ENCODE peak calls at places on chromosome 14, in four cellular contexts. One of them, this sample, is unnamed. For H3K4me1, the result is how much of the 10 kb centered on the place peaks cover.

GRCh38 chr14:32350020-32350419 is 20.9 kb downstream of the AKAP6 start:
- DNase-seq in body of pancreas: no peak
- DNase-seq in cardiac muscle cell: no peak
- DNase-seq in heart right ventricle: no peak
- DNase-seq in this sample: no peak

GRCh38 chr14:70350078-70350477 is 9.4 kb downstream of the COX16 start:
- DNase-seq in heart right ventricle: no peak
- DNase-seq in cardiac muscle cell: no peak
- DNase-seq in body of pancreas: no peak
- DNase-seq in this sample: peak

GRCh38 chr14:54529811-54530210 is 20.1 kb downstream of the CGRRF1 start:
- DNase-seq in heart right ventricle: no peak
- DNase-seq in body of pancreas: no peak
- DNase-seq in cardiac muscle cell: no peak
- DNase-seq in this sample: no peak

GRCh38 chr14:34665785-34666425 is 36.0 kb upstream of the SNX6 start:
- DNase-seq in heart right ventricle: peak
- DNase-seq in body of pancreas: peak
- DNase-seq in cardiac muscle cell: no peak
- DNase-seq in this sample: no peak

GRCh38 chr14:59918824-59919581 is 941 bp upstream of the LRRC9 start:
- DNase-seq in cardiac muscle cell: peak
- DNase-seq in heart right ventricle: no peak
- DNase-seq in body of pancreas: peak
- DNase-seq in this sample: no peak

GRCh38 chr14:99889268-99889667 is 96.1 kb downstream of the EML1 start:
- DNase-seq in cardiac muscle cell: no peak
- DNase-seq in body of pancreas: no peak
- DNase-seq in heart right ventricle: no peak
- DNase-seq in this sample: peak

GRCh38 chr14:89899917-89900680 is 54.4 kb downstream of the EFCAB11 start:
- DNase-seq in heart right ventricle: no peak
- DNase-seq in cardiac muscle cell: peak
- DNase-seq in body of pancreas: no peak
- DNase-seq in this sample: no peak

GRCh38 chr14:87000071-87000470 is 992.9 kb downstream of the GALC start:
- DNase-seq in body of pancreas: no peak
- DNase-seq in heart right ventricle: no peak
- DNase-seq in cardiac muscle cell: no peak
- DNase-seq in this sample: no peak

GRCh38 chr14:57898837-57899572 is 33.1 kb upstream of the SLC35F4 start:
- DNase-seq in body of pancreas: no peak
- DNase-seq in cardiac muscle cell: no peak
- DNase-seq in heart right ventricle: no peak
- DNase-seq in this sample: no peak

GRCh38 chr14:79802096-79802495 is 409.2 kb downstream of the DIO2 start:
- DNase-seq in heart right ventricle: no peak
- DNase-seq in cardiac muscle cell: no peak
- DNase-seq in body of pancreas: no peak
- DNase-seq in this sample: no peak

GRCh38 chr14:102481791-102482238 is 27.8 kb downstream of the ANKRD9 start:
- DNase-seq in body of pancreas: no peak
- DNase-seq in cardiac muscle cell: no peak
- DNase-seq in heart right ventricle: no peak
- DNase-seq in this sample: no peak

GRCh38 chr14:92686763-92687427 is 61.5 kb downstream of the LGMN start:
- DNase-seq in body of pancreas: peak
- DNase-seq in heart right ventricle: peak
- DNase-seq in cardiac muscle cell: peak
- DNase-seq in this sample: peak

GRCh38 chr14:81234268-81234667 is 13.5 kb upstream of the GTF2A1 start:
- DNase-seq in heart right ventricle: no peak
- DNase-seq in cardiac muscle cell: peak
- DNase-seq in body of pancreas: no peak
- DNase-seq in this sample: no peak

GRCh38 chr14:38016497-38016896 is 191.2 kb upstream of the SSTR1 start:
- DNase-seq in body of pancreas: no peak
- DNase-seq in heart right ventricle: no peak
- DNase-seq in cardiac muscle cell: no peak
- DNase-seq in this sample: no peak

GRCh38 chr14:90483117-90483516 is 86.3 kb downstream of the CALM1 start:
- DNase-seq in heart right ventricle: no peak
- DNase-seq in body of pancreas: no peak
- DNase-seq in cardiac muscle cell: no peak
- DNase-seq in this sample: no peak

GRCh38 chr14:80607430-80608200 is 333.9 kb downstream of the CEP128 start:
- DNase-seq in heart right ventricle: no peak
- DNase-seq in cardiac muscle cell: peak
- DNase-seq in body of pancreas: no peak
- DNase-seq in this sample: no peak

GRCh38 chr14:68317239-68317638 is 475.6 kb downstream of the ZFP36L1 start:
- DNase-seq in heart right ventricle: no peak
- DNase-seq in body of pancreas: no peak
- DNase-seq in cardiac muscle cell: no peak
- DNase-seq in this sample: no peak
- H3K4me1 ChIP-seq in heart right ventricle: under half
- H3K4me1 ChIP-seq in body of pancreas: under half
- H3K4me1 ChIP-seq in cardiac muscle cell: under half
- H3K4me1 ChIP-seq in this sample: under half

DNA sequence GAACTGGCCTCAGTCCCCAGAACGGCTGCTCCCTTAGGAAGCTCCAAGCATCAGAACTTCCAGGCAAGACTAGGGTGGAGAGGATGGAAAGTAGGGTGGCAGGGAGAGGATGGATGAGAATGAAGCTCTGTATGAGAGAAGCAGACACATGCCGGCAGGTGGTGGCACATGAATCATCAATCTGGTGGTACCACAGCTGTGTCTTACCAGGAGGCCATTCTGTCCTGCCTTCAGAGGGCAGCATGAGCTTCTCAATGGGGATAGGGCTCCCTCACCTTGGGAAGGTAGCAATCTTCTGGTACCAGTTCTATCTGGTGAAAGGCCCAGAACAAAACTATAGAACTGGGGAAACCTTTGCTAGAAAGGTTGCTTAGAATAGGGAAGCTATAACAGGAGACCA is 55.4 kb upstream of the PYGL start:
- DNase-seq in heart right ventricle: no peak
- DNase-seq in body of pancreas: no peak
- DNase-seq in cardiac muscle cell: no peak
- DNase-seq in this sample: no peak
- TF ChIP-seq CTCF in heart right ventricle: no peak
- TF ChIP-seq CTCF in body of pancreas: no peak
- TF ChIP-seq CTCF in cardiac muscle cell: no peak
- TF ChIP-seq CTCF in this sample: peak

DNA sequence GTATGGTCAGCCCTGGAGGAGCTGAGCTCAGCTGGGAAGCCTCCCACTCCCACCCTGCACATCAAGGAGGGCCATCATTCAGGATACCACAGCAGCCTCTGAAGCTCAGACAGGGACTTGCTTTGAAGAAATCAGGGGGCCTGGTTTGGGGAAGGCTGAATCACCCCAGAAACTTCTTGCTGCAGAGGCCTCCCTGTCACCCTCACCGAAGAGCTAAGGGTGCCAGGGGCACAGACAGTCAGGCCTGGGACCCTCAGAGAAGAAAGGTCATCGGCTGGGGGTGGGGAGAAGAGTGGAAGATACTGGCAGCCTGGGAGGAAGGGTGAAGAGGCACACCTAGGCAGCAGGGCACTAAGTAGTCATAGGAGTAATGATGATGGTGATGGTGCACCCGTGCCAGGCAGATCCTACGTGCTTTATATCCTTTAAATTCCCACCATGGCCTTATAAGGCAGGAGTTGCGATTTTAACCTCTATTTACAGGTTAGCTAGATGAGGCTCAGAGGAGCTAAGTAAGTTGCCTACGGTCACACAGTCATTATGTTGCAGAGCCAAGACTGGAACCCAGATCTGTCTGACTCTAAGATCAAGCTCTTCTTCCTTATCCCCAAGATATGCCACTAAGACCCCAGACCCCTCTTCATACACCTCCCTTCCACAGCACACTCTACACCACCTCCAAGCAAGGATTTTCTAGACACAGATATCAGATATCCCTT is 28.5 kb upstream of the PNMA1 start:
- DNase-seq in heart right ventricle: no peak
- DNase-seq in cardiac muscle cell: no peak
- DNase-seq in body of pancreas: no peak
- DNase-seq in this sample: no peak
- H3K4me1 ChIP-seq in heart right ventricle: half or more
- H3K4me1 ChIP-seq in cardiac muscle cell: half or more
- H3K4me1 ChIP-seq in body of pancreas: half or more
- H3K4me1 ChIP-seq in this sample: under half

GRCh38 chr14:94051115-94051514 is 25.0 kb downstream of the OTUB2 start:
- DNase-seq in heart right ventricle: peak
- DNase-seq in body of pancreas: no peak
- DNase-seq in cardiac muscle cell: peak
- DNase-seq in this sample: peak
- TF ChIP-seq CTCF in heart right ventricle: peak
- TF ChIP-seq CTCF in body of pancreas: no peak
- TF ChIP-seq CTCF in cardiac muscle cell: peak
- TF ChIP-seq CTCF in this sample: peak

GRCh38 chr14:23361320-23361719 is 3.7 kb downstream of the EFS start:
- DNase-seq in heart right ventricle: no peak
- DNase-seq in cardiac muscle cell: no peak
- DNase-seq in body of pancreas: no peak
- DNase-seq in this sample: peak
- H3K4me1 ChIP-seq in heart right ventricle: under half
- H3K4me1 ChIP-seq in cardiac muscle cell: under half
- H3K4me1 ChIP-seq in body of pancreas: under half
- H3K4me1 ChIP-seq in this sample: under half

DNA sequence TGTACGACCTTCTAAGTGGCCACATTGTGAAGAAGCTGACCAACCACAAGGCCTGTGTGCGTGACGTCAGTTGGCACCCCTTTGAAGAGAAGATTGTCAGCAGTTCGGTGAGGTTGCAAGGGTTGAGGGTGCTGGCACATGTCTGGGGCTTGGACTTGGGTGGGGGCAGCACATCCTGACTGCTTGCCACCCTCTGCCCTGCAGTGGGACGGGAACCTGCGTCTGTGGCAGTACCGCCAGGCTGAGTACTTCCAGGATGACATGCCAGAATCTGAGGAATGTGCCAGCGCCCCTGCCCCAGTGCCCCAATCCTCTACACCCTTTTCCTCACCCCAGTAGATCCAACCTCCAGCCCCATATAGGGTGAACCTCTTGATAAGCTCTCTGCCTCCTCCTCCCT is 7.5 kb upstream of the FITM1 start:
- DNase-seq in cardiac muscle cell: no peak
- DNase-seq in body of pancreas: no peak
- DNase-seq in heart right ventricle: no peak
- DNase-seq in this sample: no peak
- TF ChIP-seq CTCF in cardiac muscle cell: no peak
- TF ChIP-seq CTCF in body of pancreas: no peak
- TF ChIP-seq CTCF in heart right ventricle: no peak
- TF ChIP-seq CTCF in this sample: no peak

GRCh38 chr14:51261151-51261550 is 21.1 kb downstream of the TMX1 start:
- DNase-seq in body of pancreas: no peak
- DNase-seq in cardiac muscle cell: no peak
- DNase-seq in heart right ventricle: no peak
- DNase-seq in this sample: no peak

GRCh38 chr14:51258788-51259187 is 18.7 kb downstream of the TMX1 start:
- DNase-seq in heart right ventricle: no peak
- DNase-seq in cardiac muscle cell: no peak
- DNase-seq in body of pancreas: no peak
- DNase-seq in this sample: no peak

GRCh38 chr14:51260225-51260624 is 20.2 kb downstream of the TMX1 start:
- DNase-seq in body of pancreas: no peak
- DNase-seq in heart right ventricle: no peak
- DNase-seq in cardiac muscle cell: no peak
- DNase-seq in this sample: no peak

GRCh38 chr14:51258280-51258679 is 18.2 kb downstream of the TMX1 start:
- DNase-seq in body of pancreas: no peak
- DNase-seq in heart right ventricle: no peak
- DNase-seq in cardiac muscle cell: no peak
- DNase-seq in this sample: no peak

GRCh38 chr14:51262868-51263267 is 22.8 kb downstream of the TMX1 start:
- DNase-seq in heart right ventricle: no peak
- DNase-seq in body of pancreas: no peak
- DNase-seq in cardiac muscle cell: no peak
- DNase-seq in this sample: no peak
- H3K4me1 ChIP-seq in heart right ventricle: under half
- H3K4me1 ChIP-seq in body of pancreas: under half
- H3K4me1 ChIP-seq in cardiac muscle cell: under half
- H3K4me1 ChIP-seq in this sample: under half

GRCh38 chr14:67785270-67786109 is 30.9 kb downstream of the ZFYVE26 start:
- DNase-seq in heart right ventricle: no peak
- DNase-seq in cardiac muscle cell: no peak
- DNase-seq in body of pancreas: no peak
- DNase-seq in this sample: no peak
- TF ChIP-seq CTCF in heart right ventricle: no peak
- TF ChIP-seq CTCF in cardiac muscle cell: no peak
- TF ChIP-seq CTCF in body of pancreas: no peak
- TF ChIP-seq CTCF in this sample: no peak

GRCh38 chr14:104658325-104658712 is 31.1 kb upstream of the INF2 start:
- DNase-seq in body of pancreas: no peak
- DNase-seq in cardiac muscle cell: no peak
- DNase-seq in heart right ventricle: no peak
- DNase-seq in this sample: no peak
- H3K4me1 ChIP-seq in body of pancreas: under half
- H3K4me1 ChIP-seq in cardiac muscle cell: under half
- H3K4me1 ChIP-seq in heart right ventricle: under half
- H3K4me1 ChIP-seq in this sample: under half

This sample was measured in endodermal cell.